ENCODE peak calls at places on chromosomes 12 and 14, in six cellular contexts. One of them, this sample, is unnamed.

GRCh38 chr12:98220636-98221035 is 294.8 kb upstream of the TMPO start:
- DNase-seq in CD4-positive, alpha-beta T cell: no peak
- DNase-seq in tibial artery: no peak
- DNase-seq in progenitor cell of endocrine pancreas: no peak
- DNase-seq in transverse colon: no peak
- DNase-seq in RWPE1: no peak
- DNase-seq in this sample: no peak

GRCh38 chr14:28765907-28766504 is 581 bp upstream of the FOXG1 start:
- DNase-seq in tibial artery: no peak
- DNase-seq in CD4-positive, alpha-beta T cell: no peak
- DNase-seq in RWPE1: no peak
- DNase-seq in progenitor cell of endocrine pancreas: no peak
- DNase-seq in transverse colon: no peak
- DNase-seq in this sample: no peak

GRCh38 chr12:96414637-96415036 is 14.4 kb upstream of the CDK17 start:
- DNase-seq in progenitor cell of endocrine pancreas: no peak
- DNase-seq in RWPE1: no peak
- DNase-seq in transverse colon: no peak
- DNase-seq in CD4-positive, alpha-beta T cell: no peak
- DNase-seq in tibial artery: no peak
- DNase-seq in this sample: no peak

GRCh38 chr12:62519043-62519442 is 52.4 kb downstream of the MON2 start:
- DNase-seq in progenitor cell of endocrine pancreas: no peak
- DNase-seq in transverse colon: no peak
- DNase-seq in RWPE1: no peak
- DNase-seq in CD4-positive, alpha-beta T cell: no peak
- DNase-seq in tibial artery: peak
- DNase-seq in this sample: no peak

GRCh38 chr12:3148366-3149000 is 71.3 kb downstream of the TSPAN9 start:
- DNase-seq in tibial artery: no peak
- DNase-seq in progenitor cell of endocrine pancreas: no peak
- DNase-seq in RWPE1: no peak
- DNase-seq in transverse colon: no peak
- DNase-seq in CD4-positive, alpha-beta T cell: no peak
- DNase-seq in this sample: no peak

GRCh38 chr12:34304546-34304945 is 282.2 kb downstream of the ALG10 start:
- DNase-seq in CD4-positive, alpha-beta T cell: no peak
- DNase-seq in RWPE1: no peak
- DNase-seq in progenitor cell of endocrine pancreas: no peak
- DNase-seq in tibial artery: no peak
- DNase-seq in transverse colon: no peak
- DNase-seq in this sample: no peak

GRCh38 chr12:101604132-101604531 is 9.4 kb downstream of the MYBPC1 start:
- DNase-seq in tibial artery: no peak
- DNase-seq in CD4-positive, alpha-beta T cell: no peak
- DNase-seq in progenitor cell of endocrine pancreas: no peak
- DNase-seq in RWPE1: no peak
- DNase-seq in transverse colon: no peak
- DNase-seq in this sample: no peak

GRCh38 chr12:22333186-22333745 is 1.2 kb downstream of the ST8SIA1 start:
- DNase-seq in CD4-positive, alpha-beta T cell: no peak
- DNase-seq in RWPE1: no peak
- DNase-seq in progenitor cell of endocrine pancreas: no peak
- DNase-seq in tibial artery: no peak
- DNase-seq in transverse colon: no peak
- DNase-seq in this sample: no peak

GRCh38 chr14:91361236-91361811 is 56.3 kb downstream of the CCDC88C start:
- DNase-seq in CD4-positive, alpha-beta T cell: no peak
- DNase-seq in transverse colon: no peak
- DNase-seq in tibial artery: no peak
- DNase-seq in progenitor cell of endocrine pancreas: no peak
- DNase-seq in RWPE1: peak
- DNase-seq in this sample: no peak

GRCh38 chr12:115012861-115013667 is 329.1 kb upstream of the TBX3 start:
- DNase-seq in tibial artery: no peak
- DNase-seq in RWPE1: no peak
- DNase-seq in transverse colon: no peak
- DNase-seq in progenitor cell of endocrine pancreas: no peak
- DNase-seq in CD4-positive, alpha-beta T cell: no peak
- DNase-seq in this sample: no peak

GRCh38 chr12:63018273-63018672 is 83.3 kb upstream of the PPM1H start:
- DNase-seq in CD4-positive, alpha-beta T cell: no peak
- DNase-seq in progenitor cell of endocrine pancreas: no peak
- DNase-seq in RWPE1: no peak
- DNase-seq in tibial artery: no peak
- DNase-seq in transverse colon: no peak
- DNase-seq in this sample: no peak

GRCh38 chr12:95838125-95838524 is 20.6 kb upstream of the SNRPF start:
- DNase-seq in CD4-positive, alpha-beta T cell: no peak
- DNase-seq in RWPE1: no peak
- DNase-seq in tibial artery: no peak
- DNase-seq in progenitor cell of endocrine pancreas: no peak
- DNase-seq in transverse colon: peak
- DNase-seq in this sample: no peak

GRCh38 chr12:754238-754816 is 1.9 kb downstream of the WNK1 start:
- DNase-seq in tibial artery: no peak
- DNase-seq in transverse colon: no peak
- DNase-seq in RWPE1: no peak
- DNase-seq in CD4-positive, alpha-beta T cell: no peak
- DNase-seq in progenitor cell of endocrine pancreas: no peak
- DNase-seq in this sample: no peak

GRCh38 chr12:108495054-108495453 is 20.0 kb upstream of the FICD start:
- DNase-seq in transverse colon: no peak
- DNase-seq in RWPE1: no peak
- DNase-seq in progenitor cell of endocrine pancreas: no peak
- DNase-seq in CD4-positive, alpha-beta T cell: no peak
- DNase-seq in tibial artery: no peak
- DNase-seq in this sample: no peak

GRCh38 chr12:104452046-104452445 is 4.7 kb upstream of the CHST11 start:
- DNase-seq in tibial artery: no peak
- DNase-seq in progenitor cell of endocrine pancreas: no peak
- DNase-seq in CD4-positive, alpha-beta T cell: no peak
- DNase-seq in transverse colon: no peak
- DNase-seq in RWPE1: no peak
- DNase-seq in this sample: no peak

GRCh38 chr14:81033841-81034240 is 78.4 kb downstream of the TSHR start:
- DNase-seq in progenitor cell of endocrine pancreas: no peak
- DNase-seq in CD4-positive, alpha-beta T cell: no peak
- DNase-seq in RWPE1: no peak
- DNase-seq in transverse colon: no peak
- DNase-seq in tibial artery: no peak
- DNase-seq in this sample: no peak

GRCh38 chr14:91230363-91231035 is 14.0 kb downstream of the GPR68 start:
- DNase-seq in transverse colon: no peak
- DNase-seq in progenitor cell of endocrine pancreas: no peak
- DNase-seq in tibial artery: no peak
- DNase-seq in RWPE1: no peak
- DNase-seq in CD4-positive, alpha-beta T cell: no peak
- DNase-seq in this sample: no peak

GRCh38 chr12:11958216-11959091 is 112.3 kb upstream of the BCL2L14 start:
- DNase-seq in progenitor cell of endocrine pancreas: no peak
- DNase-seq in CD4-positive, alpha-beta T cell: no peak
- DNase-seq in RWPE1: peak
- DNase-seq in tibial artery: no peak
- DNase-seq in transverse colon: no peak
- DNase-seq in this sample: no peak

GRCh38 chr12:102314821-102315220 is 117.2 kb upstream of the PMCH start:
- DNase-seq in transverse colon: no peak
- DNase-seq in progenitor cell of endocrine pancreas: no peak
- DNase-seq in CD4-positive, alpha-beta T cell: no peak
- DNase-seq in RWPE1: no peak
- DNase-seq in tibial artery: no peak
- DNase-seq in this sample: no peak

GRCh38 chr12:91695964-91696363 is 449.7 kb downstream of the BTG1 start:
- DNase-seq in tibial artery: no peak
- DNase-seq in RWPE1: no peak
- DNase-seq in transverse colon: no peak
- DNase-seq in CD4-positive, alpha-beta T cell: no peak
- DNase-seq in progenitor cell of endocrine pancreas: no peak
- DNase-seq in this sample: no peak

GRCh38 chr14:35332517-35333346 is 40.5 kb downstream of the PSMA6 start:
- DNase-seq in CD4-positive, alpha-beta T cell: peak
- DNase-seq in progenitor cell of endocrine pancreas: no peak
- DNase-seq in tibial artery: no peak
- DNase-seq in transverse colon: peak
- DNase-seq in RWPE1: no peak
- DNase-seq in this sample: no peak

GRCh38 chr14:105386581-105387529 is 11.5 kb upstream of the TEX22 start:
- DNase-seq in tibial artery: no peak
- DNase-seq in RWPE1: no peak
- DNase-seq in CD4-positive, alpha-beta T cell: no peak
- DNase-seq in progenitor cell of endocrine pancreas: no peak
- DNase-seq in transverse colon: no peak
- DNase-seq in this sample: no peak

GRCh38 chr14:67883717-67884116 is 64.1 kb downstream of the RAD51B start:
- DNase-seq in progenitor cell of endocrine pancreas: no peak
- DNase-seq in tibial artery: no peak
- DNase-seq in RWPE1: peak
- DNase-seq in transverse colon: no peak
- DNase-seq in CD4-positive, alpha-beta T cell: no peak
- DNase-seq in this sample: no peak

GRCh38 chr12:10098762-10099161 is at the start of gene CLEC1A:
- DNase-seq in RWPE1: no peak
- DNase-seq in progenitor cell of endocrine pancreas: no peak
- DNase-seq in CD4-positive, alpha-beta T cell: no peak
- DNase-seq in tibial artery: no peak
- DNase-seq in transverse colon: no peak
- DNase-seq in this sample: no peak

GRCh38 chr14:100192250-100192671 is 32.8 kb upstream of the DEGS2 start:
- DNase-seq in transverse colon: peak
- DNase-seq in tibial artery: peak
- DNase-seq in RWPE1: no peak
- DNase-seq in progenitor cell of endocrine pancreas: peak
- DNase-seq in CD4-positive, alpha-beta T cell: no peak
- DNase-seq in this sample: no peak

GRCh38 chr14:68986926-68987652 is 8.0 kb upstream of the ACTN1 start:
- DNase-seq in tibial artery: no peak
- DNase-seq in CD4-positive, alpha-beta T cell: no peak
- DNase-seq in progenitor cell of endocrine pancreas: no peak
- DNase-seq in transverse colon: no peak
- DNase-seq in RWPE1: no peak
- DNase-seq in this sample: no peak

GRCh38 chr12:58580095-58580494 is 340.2 kb downstream of the LRIG3 start:
- DNase-seq in tibial artery: no peak
- DNase-seq in progenitor cell of endocrine pancreas: no peak
- DNase-seq in CD4-positive, alpha-beta T cell: no peak
- DNase-seq in transverse colon: no peak
- DNase-seq in RWPE1: no peak
- DNase-seq in this sample: no peak
- TF ChIP-seq CTCF in tibial artery: no peak
- TF ChIP-seq CTCF in progenitor cell of endocrine pancreas: no peak
- TF ChIP-seq CTCF in CD4-positive, alpha-beta T cell: no peak
- TF ChIP-seq CTCF in transverse colon: no peak
- TF ChIP-seq CTCF in RWPE1: no peak
- TF ChIP-seq CTCF in this sample: no peak

DNA sequence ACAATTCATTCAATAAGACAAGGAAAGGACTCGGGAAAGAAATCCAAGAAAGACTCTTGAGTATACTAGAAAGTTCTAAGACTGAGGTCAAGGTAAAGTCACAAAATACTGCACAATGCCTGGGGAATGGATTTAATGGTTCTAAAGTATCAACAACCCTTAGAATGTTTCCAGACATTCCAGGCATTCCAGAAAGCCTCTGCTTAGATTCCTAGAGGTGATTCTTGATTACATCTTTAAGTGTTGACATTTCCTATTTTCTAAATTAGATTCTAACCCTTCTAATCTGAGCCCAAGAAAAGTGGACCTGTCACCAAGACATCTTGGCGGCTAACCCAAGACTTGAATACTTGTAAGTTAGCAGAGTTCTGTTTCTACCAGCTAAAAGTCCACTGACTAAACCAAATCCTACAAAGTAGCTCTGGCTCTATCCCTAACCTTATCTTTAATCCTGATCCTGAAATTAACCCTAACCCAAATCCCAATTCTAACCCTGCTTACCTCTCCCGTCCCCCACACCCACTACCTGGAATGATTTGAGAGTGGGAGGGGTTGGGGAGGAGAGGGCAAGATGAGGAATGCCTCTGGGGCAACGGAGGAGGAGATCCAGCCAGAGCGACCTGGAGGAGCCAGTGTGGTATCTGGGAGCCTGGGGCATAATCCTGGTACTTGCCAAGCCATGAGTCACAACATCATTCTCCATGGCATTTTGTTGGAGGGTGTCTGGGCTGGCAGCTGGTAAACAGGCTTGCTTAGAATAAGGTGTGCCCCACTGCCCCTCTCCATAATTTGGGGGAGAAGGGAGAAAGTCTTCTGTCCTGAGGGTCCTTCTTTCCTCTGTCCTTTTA is 93.4 kb upstream of the HOXC13 start:
- DNase-seq in progenitor cell of endocrine pancreas: no peak
- DNase-seq in tibial artery: no peak
- DNase-seq in RWPE1: peak
- DNase-seq in CD4-positive, alpha-beta T cell: no peak
- DNase-seq in transverse colon: no peak
- DNase-seq in this sample: no peak
- TF ChIP-seq CTCF in progenitor cell of endocrine pancreas: no peak
- TF ChIP-seq CTCF in tibial artery: no peak
- TF ChIP-seq CTCF in RWPE1: no peak
- TF ChIP-seq CTCF in CD4-positive, alpha-beta T cell: no peak
- TF ChIP-seq CTCF in transverse colon: no peak
- TF ChIP-seq CTCF in this sample: no peak

DNA sequence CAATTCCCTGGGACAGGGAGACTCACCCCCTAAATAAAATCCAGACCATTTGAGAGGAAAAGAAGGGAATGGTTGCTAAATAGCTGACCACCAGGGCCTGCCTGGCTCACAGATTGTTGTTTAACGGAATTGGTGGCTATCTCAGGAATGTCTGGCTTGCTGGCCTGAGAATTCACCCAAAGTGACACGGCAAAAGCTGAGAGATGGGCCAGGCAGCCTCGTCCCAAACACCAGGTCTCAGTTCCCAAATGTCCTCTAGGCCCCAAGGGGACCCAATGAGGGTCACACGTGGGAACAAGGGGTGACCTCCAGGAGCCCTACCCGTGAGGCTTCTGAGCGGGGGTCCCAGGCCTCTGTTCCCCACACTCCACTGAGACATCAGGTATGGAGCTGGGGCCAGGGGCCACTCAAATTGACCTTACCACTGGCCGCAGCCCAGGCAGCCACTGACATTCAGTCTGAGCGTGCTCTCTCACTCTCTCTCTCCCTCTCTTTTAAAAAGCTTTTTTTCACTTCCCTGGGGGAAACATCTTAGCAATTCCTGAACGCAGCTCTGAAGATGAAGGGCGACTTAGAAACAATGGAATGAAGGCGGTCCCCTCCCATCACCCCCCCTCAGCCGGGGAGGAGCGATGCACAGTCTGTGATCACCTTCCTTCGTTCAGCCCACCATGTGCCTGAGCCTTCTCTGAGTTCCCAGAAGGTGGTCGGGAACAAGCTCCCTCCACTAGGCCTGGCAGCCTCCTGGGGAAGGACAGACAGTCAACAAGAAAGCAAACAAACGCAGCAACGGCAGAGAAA is 131.2 kb downstream of the SCARB1 start:
- DNase-seq in transverse colon: no peak
- DNase-seq in progenitor cell of endocrine pancreas: no peak
- DNase-seq in CD4-positive, alpha-beta T cell: no peak
- DNase-seq in RWPE1: no peak
- DNase-seq in tibial artery: peak
- DNase-seq in this sample: no peak
- TF ChIP-seq CTCF in transverse colon: no peak
- TF ChIP-seq CTCF in progenitor cell of endocrine pancreas: no peak
- TF ChIP-seq CTCF in CD4-positive, alpha-beta T cell: no peak
- TF ChIP-seq CTCF in RWPE1: no peak
- TF ChIP-seq CTCF in tibial artery: no peak
- TF ChIP-seq CTCF in this sample: no peak

GRCh38 chr12:111444706-111445310 is 39.1 kb downstream of the SH2B3 start:
- DNase-seq in progenitor cell of endocrine pancreas: no peak
- DNase-seq in RWPE1: no peak
- DNase-seq in CD4-positive, alpha-beta T cell: peak
- DNase-seq in transverse colon: peak
- DNase-seq in tibial artery: peak
- DNase-seq in this sample: peak
- TF ChIP-seq CTCF in progenitor cell of endocrine pancreas: no peak
- TF ChIP-seq CTCF in RWPE1: no peak
- TF ChIP-seq CTCF in CD4-positive, alpha-beta T cell: no peak
- TF ChIP-seq CTCF in transverse colon: no peak
- TF ChIP-seq CTCF in tibial artery: no peak
- TF ChIP-seq CTCF in this sample: no peak

This sample was measured in activated B cell treated with CpG ODN at 0.5 μM for 24 hours.